ENCODE peak calls at places on chromosome 1, in four cellular contexts. G, C, V and D are unnamed samples.

GRCh38 chr1:234777850-234778214 is 167.9 kb upstream of the IRF2BP2 start:
- DNase-seq in C (no peak), G (no peak), V (no peak), D (no peak)

GRCh38 chr1:111151838-111152237 is 11.8 kb downstream of the CEPT1 start:
- DNase-seq in G (no peak), V (no peak), C (no peak), D (no peak)

GRCh38 chr1:178634445-178634844 is 90.6 kb upstream of the RALGPS2 start:
- DNase-seq in V (no peak), G (peak), C (no peak), D (no peak)

GRCh38 chr1:206693592-206693991 is 8.9 kb downstream of the MAPKAPK2 start:
- DNase-seq in V (no peak), G (no peak), C (no peak), D (no peak)

GRCh38 chr1:210132582-210132981 is 100.0 kb upstream of the SERTAD4 start:
- DNase-seq in C (no peak), G (no peak), V (no peak), D (no peak)

GRCh38 chr1:174800221-174800791 is 199.4 kb upstream of the CACYBP start:
- DNase-seq in V (no peak), G (peak), C (no peak), D (no peak)

GRCh38 chr1:193625255-193625654 is 438.8 kb upstream of the B3GALT2 start:
- DNase-seq in C (no peak), V (no peak), G (no peak), D (no peak)

GRCh38 chr1:88175120-88175630 is 508.9 kb upstream of the PKN2 start:
- DNase-seq in G (no peak), C (no peak), V (no peak), D (no peak)

GRCh38 chr1:185249563-185249962 is 67.5 kb downstream of the IVNS1ABP start:
- DNase-seq in V (no peak), C (no peak), G (no peak), D (no peak)

GRCh38 chr1:159054427-159054826 is 22.1 kb downstream of the AIM2 start:
- DNase-seq in G (no peak), C (no peak), V (no peak), D (no peak)

GRCh38 chr1:207763091-207763490 is 11.2 kb downstream of the CD46 start:
- DNase-seq in V (no peak), C (no peak), G (no peak), D (no peak)

GRCh38 chr1:212366901-212367300 is 47.8 kb downstream of the PACC1 start:
- DNase-seq in V (no peak), G (no peak), C (no peak), D (no peak)

GRCh38 chr1:156115514-156116374 is 1.2 kb downstream of the LMNA start:
- DNase-seq in G (peak), V (no peak), C (no peak), D (no peak)

GRCh38 chr1:211529453-211529852 is 37.5 kb upstream of the RD3 start:
- DNase-seq in C (no peak), G (no peak), V (no peak), D (no peak)

GRCh38 chr1:20373286-20373685 is 82.6 kb downstream of the VWA5B1 start:
- DNase-seq in V (no peak), G (no peak), C (no peak), D (no peak)

GRCh38 chr1:203557390-203557789 is 63.4 kb downstream of the OPTC start:
- DNase-seq in G (peak), C (no peak), V (no peak), D (no peak)

GRCh38 chr1:215529571-215529970 is 37.5 kb upstream of the KCTD3 start:
- DNase-seq in V (no peak), C (no peak), G (no peak), D (no peak)

GRCh38 chr1:12135612-12136011 is 31.2 kb upstream of the TNFRSF1B start:
- DNase-seq in G (no peak), C (no peak), V (no peak), D (no peak)

GRCh38 chr1:93753766-93754763 is 72.4 kb upstream of the BCAR3 start:
- DNase-seq in C (no peak), G (peak), V (no peak), D (no peak)

GRCh38 chr1:212754715-212755114 is 36.9 kb downstream of the NSL1 start:
- DNase-seq in V (no peak), G (no peak), C (no peak), D (no peak)

GRCh38 chr1:235313931-235314678 is 13.9 kb downstream of the ARID4B start:
- DNase-seq in G (no peak), V (no peak), C (no peak), D (no peak)

GRCh38 chr1:151953409-151954094 is 40.1 kb downstream of the S100A10 start:
- DNase-seq in G (no peak), V (no peak), C (no peak), D (no peak)

GRCh38 chr1:228982637-228983036 is 247.4 kb downstream of the RHOU start:
- DNase-seq in V (no peak), C (no peak), G (no peak), D (no peak)

GRCh38 chr1:47569681-47570470 is 132.0 kb downstream of the FOXD2 start:
- DNase-seq in V (peak), C (no peak), G (peak), D (no peak)

GRCh38 chr1:26288311-26288941 is 8.5 kb downstream of the SH3BGRL3 start:
- DNase-seq in V (no peak), C (no peak), G (no peak), D (no peak)

GRCh38 chr1:3894626-3895278 is 5.3 kb downstream of the C1orf174 start:
- DNase-seq in V (no peak), C (no peak), G (no peak), D (no peak)

GRCh38 chr1:191240925-191241324 is 763.3 kb upstream of the BRINP3 start:
- DNase-seq in V (no peak), G (no peak), C (no peak), D (no peak)

GRCh38 chr1:53092659-53093450 is 30.8 kb downstream of the PODN start:
- DNase-seq in C (no peak), G (no peak), V (no peak), D (no peak)

GRCh38 chr1:155889566-155889965 is 21.6 kb downstream of the RIT1 start:
- DNase-seq in C (no peak), V (no peak), G (no peak), D (no peak)

GRCh38 chr1:36342426-36343185 is 19.2 kb upstream of the EVA1B start:
- DNase-seq in C (no peak), G (peak), V (no peak), D (peak)

GRCh38 chr1:221839321-221839720 is 97.4 kb upstream of the DUSP10 start:
- DNase-seq in G (no peak), C (no peak), V (no peak), D (no peak)

GRCh38 chr1:223846668-223847007 is 891 bp upstream of the TP53BP2 start:
- DNase-seq in G (no peak), C (no peak), V (no peak), D (no peak)

GRCh38 chr1:225917536-225917935 is 6.5 kb downstream of the PYCR2 start:
- DNase-seq in C (no peak), V (no peak), G (no peak), D (no peak)

GRCh38 chr1:109535971-109536491 is 3.6 kb upstream of the GPR61 start:
- DNase-seq in V (no peak), G (no peak), C (no peak), D (no peak)

GRCh38 chr1:27555700-27556424 is 48.1 kb downstream of the AHDC1 start:
- DNase-seq in G (no peak), C (no peak), V (no peak), D (no peak)

GRCh38 chr1:16112558-16113555 is 39.4 kb upstream of the FAM131C start:
- DNase-seq in V (peak), G (peak), C (no peak), D (no peak)

GRCh38 chr1:221101792-221102191 is 222.5 kb downstream of the HLX start:
- DNase-seq in G (no peak), V (no peak), C (no peak), D (no peak)

GRCh38 chr1:114669562-114670082 is at the start of gene DENND2C:
- DNase-seq in G (peak), V (no peak), C (no peak), D (no peak)

DNA sequence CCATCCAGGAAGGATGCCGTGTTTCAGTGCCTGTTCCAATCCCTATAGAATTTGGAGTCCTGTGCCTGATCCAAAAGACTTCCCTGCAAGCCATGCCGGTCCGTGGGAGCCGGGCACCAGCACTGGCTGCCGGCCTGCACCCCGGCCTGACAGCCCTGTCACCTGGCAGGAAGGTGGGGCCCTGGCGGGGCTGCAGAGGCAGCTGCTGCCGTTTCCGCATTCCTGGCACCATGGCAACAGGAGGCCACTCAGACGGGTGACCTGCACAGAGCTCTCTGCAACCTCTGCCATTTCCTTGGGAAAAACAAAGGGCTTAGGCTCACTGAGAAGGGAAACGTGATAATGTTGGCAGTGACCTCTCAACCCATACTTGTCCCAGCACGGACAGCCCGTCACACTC is 63.2 kb upstream of the TMEM51 start:
- DNase-seq in G (no peak), C (no peak), V (no peak), D (no peak)
- H3K27ac ChIP-seq in G (no peak), C (peak), V (no peak), D (no peak)

GRCh38 chr1:218425647-218426342 is 80.7 kb downstream of the TGFB2 start:
- DNase-seq in G (no peak), V (no peak), C (no peak), D (no peak)

GRCh38 chr1:218424528-218424927 is 79.4 kb downstream of the TGFB2 start:
- DNase-seq in C (no peak), G (no peak), V (no peak), D (no peak)

GRCh38 chr1:218429301-218429700 is 84.2 kb downstream of the TGFB2 start:
- DNase-seq in V (no peak), G (no peak), C (no peak), D (no peak)

GRCh38 chr1:218430346-218430745 is 85.2 kb downstream of the TGFB2 start:
- DNase-seq in C (no peak), V (no peak), G (no peak), D (no peak)

DNA sequence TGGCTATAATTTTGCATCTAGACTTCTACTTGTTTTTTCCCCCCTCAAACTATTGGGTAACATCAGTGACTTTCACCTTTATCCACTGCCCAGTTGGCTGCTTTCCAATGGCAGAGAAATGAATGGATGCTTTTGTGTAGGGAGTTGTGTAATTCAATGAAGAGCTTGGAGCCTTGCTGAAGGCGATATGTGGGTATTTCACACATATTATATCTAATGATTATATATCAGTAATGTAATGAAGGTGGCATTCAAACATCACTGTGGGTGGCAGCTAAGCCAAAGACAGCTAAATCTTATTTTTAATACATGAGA is 81.2 kb downstream of the TGFB2 start:
- DNase-seq in C (no peak), V (no peak), G (no peak), D (no peak)
- H3K27ac ChIP-seq in C (no peak), V (peak), G (no peak), D (no peak)

GRCh38 chr1:41394918-41395598 is 33.8 kb downstream of the FOXO6 start:
- DNase-seq in C (no peak), V (no peak), G (no peak), D (no peak)
- H3K27ac ChIP-seq in C (no peak), V (no peak), G (no peak), D (no peak)

GRCh38 chr1:8863138-8863537 is 15.3 kb downstream of the ENO1 start:
- DNase-seq in C (no peak), G (no peak), V (no peak), D (no peak)

GRCh38 chr1:8864713-8865397 is 13.6 kb downstream of the ENO1 start:
- DNase-seq in C (no peak), V (no peak), G (no peak), D (no peak)

GRCh38 chr1:8866173-8866791 is 12.2 kb downstream of the ENO1 start:
- DNase-seq in C (no peak), V (no peak), G (no peak), D (no peak)

GRCh38 chr1:8862528-8862927 is 16.0 kb downstream of the ENO1 start:
- DNase-seq in G (peak), V (no peak), C (no peak), D (peak)

GRCh38 chr1:8863712-8864324 is 14.7 kb downstream of the ENO1 start:
- DNase-seq in G (no peak), V (no peak), C (no peak), D (no peak)
- H3K27ac ChIP-seq in G (no peak), V (peak), C (no peak), D (no peak)

DNA sequence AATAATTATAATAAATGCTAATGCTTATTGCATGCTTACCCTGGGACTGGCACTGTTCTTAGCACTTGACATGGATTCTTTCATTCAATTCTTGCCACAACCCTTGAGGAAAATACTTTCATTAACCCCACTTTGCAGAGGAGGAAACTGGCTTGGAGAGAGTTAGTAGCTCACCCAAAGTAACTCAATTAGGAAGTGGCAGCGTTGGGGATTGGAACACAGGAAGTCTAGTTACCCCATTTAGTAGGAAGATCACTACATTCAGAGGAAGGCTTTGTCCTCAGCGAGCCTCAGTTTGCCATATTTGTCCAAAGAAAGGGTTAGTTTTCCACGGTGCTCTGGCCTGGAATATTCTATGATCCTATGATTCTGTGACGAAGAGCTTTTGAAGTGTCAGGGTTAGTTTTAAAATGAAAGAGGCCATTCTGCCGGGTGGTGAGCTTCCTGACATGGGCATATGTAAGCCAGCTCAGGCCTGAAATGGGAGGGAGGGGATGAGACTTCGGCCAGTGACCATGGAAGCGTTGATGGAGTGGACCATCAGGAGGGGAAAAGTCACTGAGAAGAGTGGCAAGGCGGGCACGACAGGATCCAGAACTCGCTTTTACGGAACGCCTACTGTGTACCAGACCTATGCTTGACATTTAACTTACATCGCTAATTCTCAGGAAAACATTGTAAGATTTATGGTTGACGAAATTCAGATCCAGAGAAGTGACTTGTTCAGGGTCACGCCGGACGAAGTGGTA is 28.2 kb upstream of the EPB41 start:
- DNase-seq in V (no peak), G (no peak), C (no peak), D (no peak)
- H3K27ac ChIP-seq in V (peak), G (no peak), C (peak), D (peak)

GRCh38 chr1:32007591-32007940 is 6.1 kb upstream of the KHDRBS1 start:
- DNase-seq in G (no peak), C (no peak), V (no peak), D (no peak)

GRCh38 chr1:32005522-32005921 is 8.1 kb upstream of the KHDRBS1 start:
- DNase-seq in V (no peak), C (no peak), G (no peak), D (no peak)

DNA sequence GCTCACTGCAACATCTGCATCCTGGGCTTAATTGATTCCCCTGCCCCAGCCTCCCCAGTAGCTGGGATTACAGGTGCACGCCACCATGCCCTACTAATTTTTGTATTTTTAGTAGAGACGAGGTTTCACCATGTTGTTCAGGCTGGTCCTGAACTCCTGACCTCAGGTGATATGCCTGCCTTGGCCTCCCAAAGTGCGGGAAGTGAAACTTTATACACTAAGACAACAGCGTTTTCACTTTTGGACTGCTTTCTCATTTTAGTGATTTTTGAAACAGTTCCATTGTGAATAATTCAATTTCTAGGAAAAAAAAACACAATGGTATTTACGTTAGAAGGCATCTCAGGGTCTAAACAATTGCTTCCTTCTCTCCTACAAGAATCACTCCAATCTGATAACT is 11.8 kb upstream of the KHDRBS1 start:
- DNase-seq in C (no peak), V (no peak), G (no peak), D (no peak)
- H3K27ac ChIP-seq in C (no peak), V (no peak), G (peak), D (no peak)